ENCODE peak calls at places on chromosomes 5 and 9, in seven cellular contexts. H, V, Q, Y, D, R and K are unnamed samples. For H3K9me3, the result is how much of the 10 kb centered on the place peaks cover.

GRCh38 chr9:133140174-133140505 is 19.1 kb upstream of the RALGDS start:
- DNase-seq in V (no peak), Q (no peak), R (no peak), D (no peak), Y (no peak), H (no peak), K (no peak)

GRCh38 chr5:87751801-87752200 is 339.1 kb upstream of the CCNH start:
- DNase-seq in H (no peak), R (peak), V (no peak), Y (no peak), Q (no peak), D (no peak), K (no peak)

GRCh38 chr9:134917431-134918373 is at the start of gene FCN1:
- DNase-seq in Q (no peak), H (no peak), Y (no peak), D (no peak), R (no peak), V (no peak), K (no peak)

GRCh38 chr9:131834721-131835120 is 94.8 kb upstream of the RAPGEF1 start:
- DNase-seq in D (no peak), H (no peak), Y (no peak), R (no peak), Q (no peak), V (no peak), K (no peak)

GRCh38 chr9:23638011-23638410 is 188.0 kb downstream of the ELAVL2 start:
- DNase-seq in V (no peak), Y (no peak), R (no peak), H (no peak), Q (no peak), D (no peak), K (no peak)

GRCh38 chr9:7216004-7216821 is 458.4 kb downstream of the KDM4C start:
- DNase-seq in R (peak), V (no peak), Y (no peak), D (no peak), Q (peak), H (no peak), K (no peak)

GRCh38 chr5:53679261-53679660 is 118.8 kb downstream of the NDUFS4 start:
- DNase-seq in D (no peak), Y (no peak), R (peak), V (no peak), Q (peak), H (no peak), K (no peak)

GRCh38 chr5:169412858-169413257 is 111.9 kb upstream of the SLIT3 start:
- DNase-seq in R (no peak), D (no peak), Y (no peak), V (no peak), H (no peak), Q (no peak), K (no peak)

GRCh38 chr5:55603947-55604346 is 69.2 kb upstream of the PLPP1 start:
- DNase-seq in R (peak), V (no peak), Q (peak), H (no peak), Y (no peak), D (no peak), K (no peak)
- H3K9me3 ChIP-seq in R (under half), V (under half), Q (under half), H (under half), Y (under half), D (under half), K (under half)

DNA sequence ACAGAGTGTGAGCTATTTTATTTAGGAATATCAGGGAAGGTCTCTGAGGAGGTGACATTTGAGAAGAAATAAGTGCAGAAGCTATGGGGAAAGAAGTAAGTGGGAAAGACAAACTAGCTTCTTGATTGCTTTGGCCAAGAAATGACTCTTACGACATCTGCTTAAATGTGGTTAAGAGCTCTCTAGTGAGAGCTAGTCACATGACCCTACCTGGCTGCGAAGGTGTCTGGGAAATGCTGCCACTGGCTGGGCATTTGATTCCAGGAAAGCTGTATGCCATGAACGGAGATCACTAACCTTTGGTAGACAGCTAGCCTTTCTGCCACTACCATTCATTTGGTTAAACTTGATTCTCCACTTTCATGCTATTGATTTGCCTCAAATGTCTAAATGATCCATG is 80.1 kb downstream of the KIAA0825 start:
- DNase-seq in R (no peak), Q (no peak), V (no peak), Y (no peak), D (no peak), H (no peak), K (no peak)
- H3K9me3 ChIP-seq in R (under half), Q (under half), V (under half), Y (under half), D (under half), H (under half), K (under half)

DNA sequence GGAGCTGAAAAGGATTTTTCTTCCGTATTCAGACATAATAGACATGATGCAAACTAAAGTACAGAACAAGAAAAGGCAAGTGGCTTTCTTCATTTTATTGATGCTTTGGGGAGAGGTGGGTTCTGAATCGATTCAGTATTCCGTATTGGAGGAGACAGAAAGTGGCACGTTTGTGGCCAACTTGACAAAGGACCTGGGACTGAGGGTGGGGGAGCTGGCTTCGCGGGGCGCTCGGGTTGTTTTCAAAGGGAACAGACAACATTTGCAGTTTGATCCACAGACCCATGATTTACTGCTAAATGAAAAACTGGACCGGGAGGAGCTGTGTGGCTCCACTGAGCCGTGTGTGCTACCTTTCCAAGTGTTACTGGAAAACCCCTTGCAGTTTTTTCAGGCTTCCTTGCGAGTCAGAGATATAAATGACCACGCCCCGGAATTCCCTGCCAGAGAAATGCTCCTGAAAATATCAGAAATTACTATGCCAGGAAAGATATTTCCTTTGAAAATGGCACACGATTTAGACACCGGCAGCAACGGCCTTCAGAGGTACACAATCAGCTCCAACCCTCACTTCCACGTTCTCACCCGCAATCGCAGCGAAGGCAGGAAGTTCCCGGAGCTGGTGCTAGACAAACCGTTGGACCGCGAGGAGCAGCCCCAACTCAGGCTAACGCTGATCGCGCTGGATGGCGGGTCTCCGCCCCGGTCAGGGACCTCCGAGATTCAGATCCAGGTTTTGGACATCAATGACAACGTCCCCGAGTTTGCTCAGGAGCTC is 547 bp downstream of the PCDHB6 start:
- DNase-seq in D (no peak), H (no peak), V (no peak), Q (no peak), R (no peak), Y (no peak), K (no peak)
- H3K9me3 ChIP-seq in D (under half), H (under half), V (under half), Q (under half), R (under half), Y (under half), K (under half)

GRCh38 chr5:141412853-141413539 is at the start of gene PCDHGA10:
- DNase-seq in Y (peak), H (peak), V (no peak), R (peak), D (no peak), Q (peak), K (peak)
- H3K9me3 ChIP-seq in Y (under half), H (under half), V (under half), R (under half), D (under half), Q (half or more), K (under half)

GRCh38 chr9:16996901-16997491 is 126.5 kb upstream of the BNC2 start:
- DNase-seq in D (no peak), V (no peak), Q (no peak), H (no peak), R (no peak), Y (no peak), K (no peak)
- H3K9me3 ChIP-seq in D (under half), V (under half), Q (under half), H (under half), R (under half), Y (under half), K (under half)

GRCh38 chr5:178674334-178674733 is 47.5 kb upstream of the CLK4 start:
- DNase-seq in V (no peak), Q (no peak), R (peak), H (no peak), D (no peak), Y (no peak), K (no peak)
- H3K9me3 ChIP-seq in V (under half), Q (under half), R (under half), H (under half), D (under half), Y (under half), K (under half)

DNA sequence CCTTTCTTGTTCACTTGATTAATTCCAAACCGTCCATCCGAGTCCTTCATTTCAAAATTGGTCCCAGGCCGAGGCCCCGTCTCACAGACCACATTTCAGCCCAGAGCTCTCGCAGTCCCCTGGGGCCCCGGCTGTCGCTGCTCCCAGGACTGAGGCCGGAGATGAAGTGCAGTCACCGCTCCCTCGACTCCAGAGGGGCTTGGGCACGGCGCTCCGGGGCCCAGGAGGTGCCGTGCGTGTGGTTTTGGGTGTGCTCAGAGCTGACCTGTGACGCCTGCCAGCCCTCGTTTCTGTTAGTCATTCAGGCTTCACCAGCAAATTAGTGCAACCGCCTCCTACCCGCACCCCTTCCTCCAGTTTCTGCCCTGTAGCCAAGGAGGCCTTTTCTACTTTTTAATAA is 48.7 kb upstream of the PHYKPL start:
- DNase-seq in R (no peak), V (no peak), Y (no peak), H (peak), Q (no peak), D (peak), K (no peak)
- H3K9me3 ChIP-seq in R (under half), V (under half), Y (under half), H (under half), Q (under half), D (under half), K (under half)

DNA sequence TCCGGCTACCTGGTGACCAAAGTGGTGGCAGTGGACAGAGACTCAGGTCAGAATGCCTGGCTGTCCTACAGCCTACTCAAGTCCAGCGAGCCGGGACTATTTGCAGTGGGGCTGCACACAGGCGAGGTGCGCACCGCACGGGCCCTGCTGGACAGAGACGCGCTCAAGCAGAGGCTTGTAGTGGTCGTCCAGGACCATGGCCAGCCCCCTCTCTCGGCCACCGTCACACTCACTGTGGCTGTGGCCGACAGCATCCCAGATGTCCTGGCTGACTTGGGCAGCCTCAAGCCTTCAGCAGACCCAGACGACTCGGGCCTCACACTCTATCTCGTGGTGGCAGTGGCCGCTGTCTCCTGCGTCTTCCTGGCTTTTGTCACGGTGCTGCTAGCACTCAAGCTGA is 2.1 kb downstream of the PCDHGA4 start:
- DNase-seq in D (no peak), V (no peak), H (no peak), Y (no peak), Q (no peak), R (no peak), K (no peak)
- H3K9me3 ChIP-seq in D (under half), V (under half), H (under half), Y (under half), Q (half or more), R (under half), K (under half)